ENCODE peak calls at places on chromosomes 13 and 19, in five cellular contexts. U, E, F, L and Z are unnamed samples.

GRCh38 chr19:5448374-5448773 is 6.8 kb upstream of the ZNRF4 start:
- DNase-seq in E (no peak), U (no peak), F (no peak), L (no peak), Z (no peak)

GRCh38 chr13:29684441-29684840 is 89.0 kb upstream of the SLC7A1 start:
- DNase-seq in U (no peak), F (no peak), E (no peak), L (peak), Z (no peak)

GRCh38 chr13:111920306-111920931 is 146.5 kb upstream of the SOX1 start:
- DNase-seq in F (peak), U (no peak), L (no peak), E (no peak), Z (no peak)

GRCh38 chr13:100176781-100177389 is 88.0 kb downstream of the PCCA start:
- DNase-seq in U (no peak), E (no peak), L (peak), F (no peak), Z (no peak)

GRCh38 chr13:40600145-40600751 is 66.2 kb downstream of the FOXO1 start:
- DNase-seq in E (no peak), U (no peak), F (no peak), L (no peak), Z (no peak)

GRCh38 chr19:23762884-23763711 is 4.4 kb upstream of the ZNF681 start:
- DNase-seq in L (peak), U (peak), E (peak), F (peak), Z (peak)

GRCh38 chr19:47330466-47330869 is 1.5 kb upstream of the C5AR2 start:
- DNase-seq in E (no peak), L (no peak), F (no peak), U (no peak), Z (no peak)

GRCh38 chr13:27797228-27797624 is 4.9 kb downstream of the GSX1 start:
- DNase-seq in E (no peak), U (peak), L (peak), F (no peak), Z (no peak)

GRCh38 chr13:86922936-86923335 is 748.2 kb upstream of the SLITRK5 start:
- DNase-seq in E (no peak), F (no peak), U (no peak), L (no peak), Z (no peak)

GRCh38 chr13:60540276-60540675 is 143.3 kb downstream of the TDRD3 start:
- DNase-seq in F (no peak), L (no peak), E (no peak), U (no peak), Z (no peak)

GRCh38 chr13:102726430-102726829 is 31.6 kb upstream of the METTL21C start:
- DNase-seq in F (no peak), L (peak), E (no peak), U (no peak), Z (no peak)

GRCh38 chr13:53238241-53238640 is 209.6 kb downstream of the OLFM4 start:
- DNase-seq in E (no peak), L (no peak), F (no peak), U (peak), Z (no peak)

GRCh38 chr19:4053423-4054324 is 13.0 kb downstream of the ZBTB7A start:
- DNase-seq in U (no peak), F (no peak), L (no peak), E (no peak), Z (no peak)

GRCh38 chr19:49497047-49497789 is 984 bp downstream of the RPS11 start:
- DNase-seq in F (peak), L (peak), E (peak), U (peak), Z (no peak)

GRCh38 chr19:24033962-24034342 is 53.0 kb upstream of the ZNF254 start:
- DNase-seq in F (peak), U (peak), E (peak), L (peak), Z (peak)

GRCh38 chr13:20492641-20493040 is 33.0 kb downstream of the CRYL1 start:
- DNase-seq in E (no peak), L (peak), U (peak), F (no peak), Z (no peak)

GRCh38 chr19:38148337-38148736 is 75.7 kb downstream of the DPF1 start:
- DNase-seq in L (no peak), F (no peak), E (no peak), U (no peak), Z (no peak)

GRCh38 chr13:109396266-109396665 is 390.1 kb downstream of the IRS2 start:
- DNase-seq in F (no peak), U (no peak), E (no peak), L (no peak), Z (no peak)

GRCh38 chr19:17871878-17872250 is at the start of gene SLC5A5:
- DNase-seq in U (peak), L (no peak), F (no peak), E (no peak), Z (no peak)

GRCh38 chr19:38506723-38507550 is 73.4 kb downstream of the RYR1 start:
- DNase-seq in U (peak), L (peak), E (peak), F (peak), Z (peak)

GRCh38 chr19:11377237-11377636 is 2.8 kb downstream of the SWSAP1 start:
- DNase-seq in F (peak), L (peak), U (peak), E (no peak), Z (peak)

GRCh38 chr19:5397804-5398692 is 57.2 kb upstream of the ZNRF4 start:
- DNase-seq in U (peak), E (no peak), F (no peak), L (no peak), Z (no peak)

GRCh38 chr19:48218964-48219363 is 36.7 kb downstream of the CARD8 start:
- DNase-seq in E (no peak), U (no peak), L (no peak), F (no peak), Z (no peak)

GRCh38 chr13:59770451-59770850 is 393.3 kb downstream of the DIAPH3 start:
- DNase-seq in E (no peak), U (no peak), L (peak), F (no peak), Z (no peak)

GRCh38 chr19:17390665-17391370 is 3.2 kb downstream of the CCDC194 start:
- DNase-seq in L (peak), F (peak), U (peak), E (peak), Z (peak)

GRCh38 chr19:47227347-47228167 is 3.4 kb downstream of the BBC3 start:
- DNase-seq in U (peak), E (peak), L (peak), F (peak), Z (peak)

GRCh38 chr13:68895696-68896095 is 1211.9 kb upstream of the ATXN8OS start:
- DNase-seq in L (no peak), U (no peak), E (no peak), F (no peak), Z (no peak)

GRCh38 chr19:1651061-1651547 is 1.3 kb downstream of the TCF3 start:
- DNase-seq in E (peak), F (no peak), L (no peak), U (peak), Z (no peak)

GRCh38 chr19:23075031-23075733 is 41.6 kb upstream of the ZNF730 start:
- DNase-seq in E (peak), F (peak), U (peak), L (peak), Z (peak)

GRCh38 chr13:85266331-85266730 is 532.9 kb downstream of the SLITRK6 start:
- DNase-seq in E (no peak), F (no peak), U (no peak), L (peak), Z (no peak)

GRCh38 chr13:82560889-82561288 is 1321.4 kb downstream of the SLITRK1 start:
- DNase-seq in E (no peak), U (no peak), L (no peak), F (no peak), Z (no peak)

GRCh38 chr19:17473041-17473440 is 2.7 kb downstream of the SLC27A1 start:
- DNase-seq in U (no peak), E (no peak), L (peak), F (no peak), Z (no peak)

GRCh38 chr13:82912564-82912963 is 969.7 kb downstream of the SLITRK1 start:
- DNase-seq in F (no peak), U (no peak), L (no peak), E (no peak), Z (no peak)

GRCh38 chr19:6409346-6409745 is 15.3 kb downstream of the KHSRP start:
- DNase-seq in U (no peak), L (no peak), F (no peak), E (no peak), Z (no peak)

GRCh38 chr13:93344048-93344447 is 117.4 kb downstream of the GPC6 start:
- DNase-seq in U (no peak), E (no peak), L (no peak), F (no peak), Z (no peak)

GRCh38 chr19:47296036-47296435 is 13.6 kb upstream of the C5AR1 start:
- DNase-seq in U (peak), F (peak), L (peak), E (no peak), Z (peak)

GRCh38 chr19:44570984-44571684 is 41.7 kb upstream of the CEACAM20 start:
- DNase-seq in E (no peak), L (peak), U (peak), F (peak), Z (peak)

DNA sequence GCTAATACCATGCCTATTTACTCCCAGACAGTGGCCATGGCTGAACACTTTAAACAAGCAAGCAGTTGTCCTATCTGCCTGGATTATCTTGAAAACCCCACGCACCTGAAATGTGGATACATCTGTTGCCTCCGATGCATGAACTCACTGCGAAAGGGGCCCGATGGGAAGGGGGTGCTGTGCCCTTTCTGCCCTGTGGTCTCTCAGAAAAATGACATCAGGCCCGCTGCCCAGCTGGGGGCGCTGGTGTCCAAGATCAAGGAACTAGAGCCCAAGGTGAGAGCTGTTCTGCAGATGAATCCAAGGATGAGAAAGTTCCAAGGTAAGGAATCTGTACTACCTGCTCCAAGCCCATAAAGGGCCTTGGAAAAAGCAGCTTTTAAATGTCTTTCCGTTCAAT is 8.6 kb downstream of the RFPL4AL1 start:
- DNase-seq in L (no peak), F (no peak), E (no peak), U (peak), Z (no peak)
- TF ChIP-seq CTCF in L (no peak), F (no peak), E (no peak), U (peak), Z (no peak)

DNA sequence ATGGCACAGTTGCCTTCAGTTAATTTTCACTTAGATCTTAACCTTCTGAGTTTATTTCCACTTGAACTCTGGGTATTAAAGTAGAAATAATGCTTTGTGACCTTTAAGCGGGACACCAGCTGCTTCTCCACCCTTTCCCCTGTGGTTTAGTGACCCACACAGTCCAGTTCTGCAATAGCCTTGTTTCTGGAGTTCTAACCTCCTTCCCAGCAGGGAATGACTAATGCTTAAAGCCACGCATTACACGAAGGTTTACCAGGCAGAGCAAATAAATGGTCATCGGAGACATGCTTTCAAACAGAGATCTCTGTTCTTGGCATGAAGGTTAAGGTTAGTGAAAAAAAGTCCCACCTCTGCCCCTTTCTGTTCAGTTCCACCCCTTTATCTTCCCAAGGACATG is 25.3 kb upstream of the MEDAG start:
- DNase-seq in E (no peak), L (peak), U (no peak), F (no peak), Z (no peak)
- H3K27ac ChIP-seq in E (peak), L (no peak), U (no peak), F (peak), Z (peak)

GRCh38 chr13:44917589-44918322 is 71.5 kb downstream of the NUFIP1 start:
- DNase-seq in E (peak), F (peak), L (peak), U (peak), Z (peak)
- TF ChIP-seq CTCF in E (peak), F (peak), L (no peak), U (peak), Z (peak)

DNA sequence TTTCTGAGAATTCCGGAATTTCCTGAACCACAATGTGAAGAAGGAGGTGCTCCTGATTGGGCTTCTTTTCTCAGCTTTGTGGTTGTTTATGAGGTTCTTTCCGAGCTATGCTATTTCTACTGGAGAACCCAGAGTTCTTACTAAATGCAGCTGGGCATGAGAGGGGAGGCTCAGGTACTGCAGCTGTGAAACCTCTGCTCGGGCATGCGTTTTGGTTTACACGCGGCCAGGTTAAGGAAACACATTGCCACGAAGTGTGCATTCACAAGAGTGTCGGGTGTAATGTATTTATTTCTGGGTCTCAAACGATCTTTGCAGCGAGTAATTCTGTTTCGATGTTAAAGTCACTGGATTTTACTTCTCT is 657 bp upstream of the MIR17HG start:
- DNase-seq in E (no peak), U (peak), L (peak), F (peak), Z (no peak)
- H3K27ac ChIP-seq in E (peak), U (peak), L (no peak), F (peak), Z (peak)

GRCh38 chr19:52296773-52297600 is at the start of gene ZNF480:
- DNase-seq in F (peak), L (peak), E (peak), U (peak), Z (peak)
- TF ChIP-seq CTCF in F (no peak), L (no peak), E (no peak), U (no peak), Z (no peak)

GRCh38 chr13:44237276-44237767 is 136.3 kb upstream of the SERP2 start:
- DNase-seq in L (peak), F (peak), U (no peak), E (no peak), Z (peak)
- H3K27ac ChIP-seq in L (peak), F (peak), U (no peak), E (peak), Z (peak)

GRCh38 chr19:55609326-55609725 is 3.9 kb downstream of the ZNF865 start:
- DNase-seq in L (no peak), E (no peak), F (no peak), U (no peak), Z (no peak)
- TF ChIP-seq CTCF in L (no peak), E (no peak), F (no peak), U (no peak), Z (no peak)

GRCh38 chr19:13029301-13029880 is 34.1 kb downstream of the NFIX start:
- DNase-seq in E (no peak), F (no peak), U (no peak), L (no peak), Z (no peak)
- H3K27ac ChIP-seq in E (no peak), F (peak), U (no peak), L (no peak), Z (peak)